ENCODE peak calls at places on chromosomes 6 and 20, in ten cellular contexts. One of them, this sample, is unnamed.

GRCh38 chr6:14664112-14664592 is 546.6 kb downstream of the CD83 start:
- DNase-seq in epithelial cell of esophagus: no peak
- DNase-seq in aorta: no peak
- DNase-seq in mesothelial cell of epicardium: no peak
- DNase-seq in heart right ventricle: no peak
- DNase-seq in dorsolateral prefrontal cortex: no peak
- DNase-seq in M059J: peak; percentile 58
- DNase-seq in memory B cell: peak; percentile 50
- DNase-seq in HS-5: no peak
- DNase-seq in NCI-H2107: no peak
- DNase-seq in this sample: no peak

GRCh38 chr6:21586760-21587181 is 6.8 kb upstream of the SOX4 start:
- DNase-seq in aorta: no peak
- DNase-seq in epithelial cell of esophagus: no peak
- DNase-seq in NCI-H2107: no peak
- DNase-seq in memory B cell: no peak
- DNase-seq in heart right ventricle: peak; percentile 47
- DNase-seq in HS-5: no peak
- DNase-seq in mesothelial cell of epicardium: no peak
- DNase-seq in M059J: no peak
- DNase-seq in dorsolateral prefrontal cortex: no peak
- DNase-seq in this sample: no peak

GRCh38 chr6:50714487-50715379 is 1.4 kb downstream of the TFAP2D start:
- DNase-seq in M059J: no peak
- DNase-seq in heart right ventricle: no peak
- DNase-seq in memory B cell: no peak
- DNase-seq in epithelial cell of esophagus: no peak
- DNase-seq in NCI-H2107: no peak
- DNase-seq in dorsolateral prefrontal cortex: no peak
- DNase-seq in HS-5: no peak
- DNase-seq in mesothelial cell of epicardium: no peak
- DNase-seq in aorta: no peak
- DNase-seq in this sample: no peak

GRCh38 chr20:20134941-20135572 is 82.7 kb downstream of the CFAP61 start:
- DNase-seq in aorta: no peak
- DNase-seq in memory B cell: no peak
- DNase-seq in mesothelial cell of epicardium: no peak
- DNase-seq in dorsolateral prefrontal cortex: no peak
- DNase-seq in M059J: no peak
- DNase-seq in NCI-H2107: no peak
- DNase-seq in HS-5: no peak
- DNase-seq in heart right ventricle: no peak
- DNase-seq in epithelial cell of esophagus: no peak
- DNase-seq in this sample: no peak

GRCh38 chr6:2037230-2037926 is 208.0 kb downstream of the GMDS start:
- DNase-seq in M059J: peak; percentile 15
- DNase-seq in dorsolateral prefrontal cortex: no peak
- DNase-seq in HS-5: no peak
- DNase-seq in heart right ventricle: no peak
- DNase-seq in NCI-H2107: no peak
- DNase-seq in aorta: no peak
- DNase-seq in memory B cell: no peak
- DNase-seq in epithelial cell of esophagus: peak; percentile 48
- DNase-seq in mesothelial cell of epicardium: no peak
- DNase-seq in this sample: no peak

GRCh38 chr6:163837681-163838431 is 423.3 kb downstream of the QKI start:
- DNase-seq in HS-5: no peak
- DNase-seq in dorsolateral prefrontal cortex: no peak
- DNase-seq in M059J: no peak
- DNase-seq in heart right ventricle: no peak
- DNase-seq in epithelial cell of esophagus: no peak
- DNase-seq in mesothelial cell of epicardium: no peak
- DNase-seq in aorta: no peak
- DNase-seq in memory B cell: no peak
- DNase-seq in NCI-H2107: no peak
- DNase-seq in this sample: no peak

GRCh38 chr6:116101298-116101718 is 655 bp downstream of the NT5DC1 start:
- DNase-seq in epithelial cell of esophagus: no peak
- DNase-seq in memory B cell: no peak
- DNase-seq in mesothelial cell of epicardium: no peak
- DNase-seq in HS-5: no peak
- DNase-seq in NCI-H2107: no peak
- DNase-seq in dorsolateral prefrontal cortex: no peak
- DNase-seq in M059J: no peak
- DNase-seq in aorta: no peak
- DNase-seq in heart right ventricle: no peak
- DNase-seq in this sample: no peak

GRCh38 chr20:6974819-6975218 is 207.3 kb downstream of the BMP2 start:
- DNase-seq in memory B cell: no peak
- DNase-seq in dorsolateral prefrontal cortex: no peak
- DNase-seq in heart right ventricle: no peak
- DNase-seq in epithelial cell of esophagus: no peak
- DNase-seq in M059J: no peak
- DNase-seq in aorta: no peak
- DNase-seq in mesothelial cell of epicardium: no peak
- DNase-seq in HS-5: no peak
- DNase-seq in NCI-H2107: no peak
- DNase-seq in this sample: no peak

GRCh38 chr20:24495266-24495665 is 25.8 kb downstream of the SYNDIG1 start:
- DNase-seq in memory B cell: no peak
- DNase-seq in NCI-H2107: no peak
- DNase-seq in mesothelial cell of epicardium: no peak
- DNase-seq in dorsolateral prefrontal cortex: no peak
- DNase-seq in epithelial cell of esophagus: no peak
- DNase-seq in M059J: peak; percentile 18
- DNase-seq in heart right ventricle: no peak
- DNase-seq in HS-5: no peak
- DNase-seq in aorta: peak; percentile 58
- DNase-seq in this sample: no peak

GRCh38 chr6:169806718-169807117 is 55.3 kb downstream of the ERMARD start:
- DNase-seq in epithelial cell of esophagus: no peak
- DNase-seq in M059J: no peak
- DNase-seq in mesothelial cell of epicardium: peak; percentile 20
- DNase-seq in dorsolateral prefrontal cortex: no peak
- DNase-seq in HS-5: no peak
- DNase-seq in NCI-H2107: no peak
- DNase-seq in aorta: no peak
- DNase-seq in heart right ventricle: no peak
- DNase-seq in memory B cell: no peak
- DNase-seq in this sample: no peak

GRCh38 chr6:128487055-128487454 is 33.3 kb downstream of the PTPRK start:
- DNase-seq in mesothelial cell of epicardium: no peak
- DNase-seq in NCI-H2107: no peak
- DNase-seq in aorta: no peak
- DNase-seq in memory B cell: no peak
- DNase-seq in heart right ventricle: no peak
- DNase-seq in M059J: peak; percentile 54
- DNase-seq in epithelial cell of esophagus: no peak
- DNase-seq in HS-5: no peak
- DNase-seq in dorsolateral prefrontal cortex: no peak
- DNase-seq in this sample: no peak

GRCh38 chr6:42226251-42227143 is 8.8 kb upstream of the MRPS10 start:
- DNase-seq in dorsolateral prefrontal cortex: no peak
- DNase-seq in heart right ventricle: no peak
- DNase-seq in NCI-H2107: no peak
- DNase-seq in epithelial cell of esophagus: peak; percentile 96
- DNase-seq in memory B cell: no peak
- DNase-seq in mesothelial cell of epicardium: no peak
- DNase-seq in aorta: peak; percentile 30
- DNase-seq in M059J: peak; percentile 99
- DNase-seq in HS-5: peak; percentile 33
- DNase-seq in this sample: peak; percentile 47

GRCh38 chr20:19908586-19908985 is 108.6 kb upstream of the NAA20 start:
- DNase-seq in epithelial cell of esophagus: no peak
- DNase-seq in dorsolateral prefrontal cortex: no peak
- DNase-seq in HS-5: no peak
- DNase-seq in aorta: no peak
- DNase-seq in mesothelial cell of epicardium: no peak
- DNase-seq in memory B cell: no peak
- DNase-seq in M059J: no peak
- DNase-seq in heart right ventricle: no peak
- DNase-seq in NCI-H2107: no peak
- DNase-seq in this sample: no peak

GRCh38 chr6:15344831-15345230 is 99.0 kb downstream of the JARID2 start:
- DNase-seq in dorsolateral prefrontal cortex: no peak
- DNase-seq in aorta: no peak
- DNase-seq in M059J: no peak
- DNase-seq in HS-5: no peak
- DNase-seq in heart right ventricle: no peak
- DNase-seq in memory B cell: no peak
- DNase-seq in NCI-H2107: no peak
- DNase-seq in mesothelial cell of epicardium: no peak
- DNase-seq in epithelial cell of esophagus: no peak
- DNase-seq in this sample: no peak

GRCh38 chr6:167676000-167676665 is 150.6 kb upstream of the AFDN start:
- DNase-seq in M059J: no peak
- DNase-seq in heart right ventricle: no peak
- DNase-seq in epithelial cell of esophagus: no peak
- DNase-seq in NCI-H2107: no peak
- DNase-seq in dorsolateral prefrontal cortex: no peak
- DNase-seq in memory B cell: no peak
- DNase-seq in mesothelial cell of epicardium: no peak
- DNase-seq in aorta: no peak
- DNase-seq in HS-5: no peak
- DNase-seq in this sample: no peak

GRCh38 chr6:139625081-139625939 is 250.9 kb upstream of the CITED2 start:
- DNase-seq in epithelial cell of esophagus: no peak
- DNase-seq in dorsolateral prefrontal cortex: no peak
- DNase-seq in M059J: no peak
- DNase-seq in NCI-H2107: no peak
- DNase-seq in HS-5: no peak
- DNase-seq in aorta: no peak
- DNase-seq in mesothelial cell of epicardium: no peak
- DNase-seq in memory B cell: no peak
- DNase-seq in heart right ventricle: no peak
- DNase-seq in this sample: no peak

GRCh38 chr6:158999154-158999668 is 791 bp downstream of the RSPH3 start:
- DNase-seq in HS-5: peak; percentile 22
- DNase-seq in memory B cell: no peak
- DNase-seq in M059J: peak; percentile 32
- DNase-seq in NCI-H2107: no peak
- DNase-seq in mesothelial cell of epicardium: no peak
- DNase-seq in epithelial cell of esophagus: no peak
- DNase-seq in aorta: peak; percentile 83
- DNase-seq in dorsolateral prefrontal cortex: no peak
- DNase-seq in heart right ventricle: no peak
- DNase-seq in this sample: no peak

GRCh38 chr20:1707588-1708449 is 50.2 kb upstream of the SIRPG start:
- DNase-seq in M059J: peak; percentile 53
- DNase-seq in aorta: no peak
- DNase-seq in epithelial cell of esophagus: no peak
- DNase-seq in mesothelial cell of epicardium: no peak
- DNase-seq in memory B cell: no peak
- DNase-seq in HS-5: no peak
- DNase-seq in dorsolateral prefrontal cortex: no peak
- DNase-seq in NCI-H2107: no peak
- DNase-seq in heart right ventricle: no peak
- DNase-seq in this sample: no peak

GRCh38 chr20:51579137-51579536 is 36.6 kb upstream of the NFATC2 start:
- DNase-seq in dorsolateral prefrontal cortex: no peak
- DNase-seq in NCI-H2107: no peak
- DNase-seq in mesothelial cell of epicardium: no peak
- DNase-seq in heart right ventricle: no peak
- DNase-seq in aorta: no peak
- DNase-seq in M059J: peak; percentile 93
- DNase-seq in HS-5: no peak
- DNase-seq in memory B cell: no peak
- DNase-seq in epithelial cell of esophagus: no peak
- DNase-seq in this sample: no peak

GRCh38 chr6:40377173-40377806 is 209.9 kb downstream of the LRFN2 start:
- DNase-seq in mesothelial cell of epicardium: peak; percentile 7
- DNase-seq in epithelial cell of esophagus: no peak
- DNase-seq in dorsolateral prefrontal cortex: no peak
- DNase-seq in HS-5: no peak
- DNase-seq in heart right ventricle: no peak
- DNase-seq in aorta: no peak
- DNase-seq in M059J: no peak
- DNase-seq in NCI-H2107: no peak
- DNase-seq in memory B cell: no peak
- DNase-seq in this sample: no peak

GRCh38 chr6:26067367-26067766 is 19.9 kb upstream of the HFE start:
- DNase-seq in memory B cell: no peak
- DNase-seq in M059J: no peak
- DNase-seq in heart right ventricle: no peak
- DNase-seq in epithelial cell of esophagus: peak; percentile 49
- DNase-seq in NCI-H2107: no peak
- DNase-seq in aorta: no peak
- DNase-seq in mesothelial cell of epicardium: no peak
- DNase-seq in dorsolateral prefrontal cortex: no peak
- DNase-seq in HS-5: no peak
- DNase-seq in this sample: no peak

This sample was measured in BJ.